ENCODE peak calls at places on chromosomes 5 and 9, in eight cellular contexts. W is NAMALWA; Y is gastrocnemius medialis; D is NCI-H1048; L is activated CD8-positive, alpha-beta memory T cell treated with anti-CD3 and anti-CD28 coated beads for 4 hours; S is stimulated activated CD4-positive, alpha-beta T cell treated with anti-CD3 and anti-CD28 coated beads, Interleukin-4, amount 100 ng/mL, for 24 hours; A is heart right ventricle; Z is Calu3. B is an unnamed sample.

GRCh38 chr9:1253098-1253979 is 203.2 kb downstream of the DMRT2 start:
- DNase-seq in L (no peak), D (no peak), S (no peak), Y (no peak), Z (no peak), W (no peak), A (no peak), B (no peak)

GRCh38 chr9:78453450-78453849 is 156.5 kb downstream of the PSAT1 start:
- DNase-seq in L (no peak), W (no peak), S (no peak), D (no peak), A (no peak), Y (no peak), Z (no peak), B (no peak)

GRCh38 chr9:131179561-131180219 is 54.3 kb downstream of the NUP214 start:
- DNase-seq in W (peak; percentile 41), L (no peak), S (no peak), Z (no peak), A (no peak), D (no peak), Y (no peak), B (peak; percentile 84)

GRCh38 chr5:159886312-159886711 is 30.0 kb upstream of the ADRA1B start:
- DNase-seq in S (no peak), Y (no peak), Z (no peak), A (no peak), W (no peak), L (no peak), D (no peak), B (no peak)

GRCh38 chr5:153256-153655 is 38.0 kb upstream of the LRRC14B start:
- DNase-seq in Y (no peak), D (no peak), W (no peak), A (no peak), L (no peak), Z (no peak), S (no peak), B (no peak)

GRCh38 chr5:177385720-177386119 is 1.5 kb downstream of the SLC34A1 start:
- DNase-seq in D (no peak), Z (no peak), A (no peak), L (no peak), W (no peak), Y (no peak), S (no peak), B (no peak)

GRCh38 chr5:80761966-80762365 is 107.2 kb upstream of the DHFR start:
- DNase-seq in A (no peak), S (no peak), Y (no peak), W (no peak), Z (no peak), D (no peak), L (no peak), B (peak; percentile 32)

GRCh38 chr5:160054831-160055230 is 45.9 kb downstream of the TTC1 start:
- DNase-seq in W (no peak), S (no peak), L (no peak), Y (no peak), A (no peak), D (no peak), Z (no peak), B (peak; percentile 65)

GRCh38 chr5:134004626-134005414 is at the start of gene VDAC1:
- DNase-seq in W (peak; percentile 80), Z (peak; percentile 86), Y (peak; percentile 67), L (peak; percentile 66), S (peak; percentile 81), D (no peak), A (peak; percentile 83), B (peak; percentile 89)

GRCh38 chr5:76083555-76084495 is 642 bp downstream of the SV2C start:
- DNase-seq in L (no peak), D (no peak), S (no peak), W (no peak), Y (no peak), Z (peak; percentile 28), A (no peak), B (no peak)

GRCh38 chr9:96674914-96675538 is 19.9 kb upstream of the PRXL2C start:
- DNase-seq in S (no peak), Z (peak; percentile 11), W (no peak), D (no peak), Y (no peak), A (no peak), L (no peak), B (peak; percentile 77)

GRCh38 chr9:800561-800960 is 40.9 kb upstream of the DMRT1 start:
- DNase-seq in D (no peak), S (no peak), W (no peak), A (no peak), Y (no peak), L (no peak), Z (no peak), B (no peak)

GRCh38 chr9:107707915-107708441 is 218.4 kb upstream of the KLF4 start:
- DNase-seq in S (no peak), L (no peak), A (no peak), D (no peak), Y (no peak), W (no peak), Z (no peak), B (peak; percentile 54)

GRCh38 chr9:97773723-97774122 is 76.6 kb upstream of the XPA start:
- DNase-seq in W (no peak), Y (no peak), S (no peak), D (no peak), L (no peak), A (peak; percentile 33), Z (peak; percentile 38), B (peak; percentile 33)

GRCh38 chr5:82275267-82275664 is 2.9 kb downstream of the RPS23 start:
- DNase-seq in A (no peak), W (peak; percentile 19), D (no peak), L (no peak), Z (no peak), Y (no peak), S (no peak), B (no peak)

GRCh38 chr5:72246954-72247442 is 73.0 kb downstream of the MRPS27 start:
- DNase-seq in W (no peak), S (no peak), Z (no peak), D (no peak), L (no peak), A (no peak), Y (no peak), B (peak; percentile 76)

GRCh38 chr5:6220346-6221088 is 157.8 kb downstream of the MED10 start:
- DNase-seq in L (no peak), A (no peak), D (no peak), S (no peak), Z (no peak), W (no peak), Y (no peak), B (no peak)

B was measured in iris pigment epithelial cell.